ENCODE peak calls at places on chromosomes 11 and 22, in five cellular contexts. Y, I, P, V and A are unnamed samples.

GRCh38 chr11:69817265-69818236 is 1.7 kb downstream of the FGF3 start:
- DNase-seq in V (no peak), P (no peak), Y (no peak), I (no peak), A (peak; percentile 19)

GRCh38 chr11:72676874-72677341 is 2.7 kb upstream of the PDE2A start:
- DNase-seq in V (no peak), Y (no peak), I (no peak), P (no peak), A (peak; percentile 73)

GRCh38 chr11:8829556-8829955 is 81.4 kb upstream of the AKIP1 start:
- DNase-seq in V (no peak), I (no peak), P (no peak), Y (no peak), A (no peak)

GRCh38 chr11:125923012-125923579 is 18.8 kb downstream of the DDX25 start:
- DNase-seq in V (peak; percentile 34), I (peak; percentile 84), Y (peak; percentile 28), P (peak; percentile 14), A (peak; percentile 82)

GRCh38 chr11:108870373-108871020 is 205.6 kb downstream of the DDX10 start:
- DNase-seq in I (no peak), V (no peak), Y (no peak), P (no peak), A (peak; percentile 87)

GRCh38 chr11:73760066-73760679 is 701 bp downstream of the RAB6A start:
- DNase-seq in Y (no peak), I (no peak), V (no peak), P (no peak), A (peak; percentile 71)

GRCh38 chr11:113730887-113731726 is 25.0 kb upstream of the TMPRSS5 start:
- DNase-seq in V (no peak), Y (peak; percentile 19), P (peak; percentile 5), I (peak; percentile 47), A (peak; percentile 81)

GRCh38 chr11:79561496-79561895 is 120.7 kb upstream of the TENM4 start:
- DNase-seq in P (no peak), Y (no peak), I (no peak), V (no peak), A (no peak)

GRCh38 chr11:132177106-132177505 is 806.7 kb downstream of the NTM start:
- DNase-seq in P (no peak), V (no peak), Y (peak; percentile 19), I (no peak), A (peak; percentile 60)

GRCh38 chr11:131483877-131484276 is 113.5 kb downstream of the NTM start:
- DNase-seq in I (no peak), Y (no peak), V (no peak), P (no peak), A (no peak)

GRCh38 chr22:38451864-38452263 is 3.1 kb downstream of the KCNJ4 start:
- DNase-seq in Y (no peak), V (no peak), I (no peak), P (no peak), A (no peak)

GRCh38 chr11:76799061-76799804 is 16.1 kb downstream of the TSKU start:
- DNase-seq in I (peak; percentile 75), P (peak; percentile 45), V (no peak), Y (no peak), A (peak; percentile 88)

GRCh38 chr11:105367129-105367528 is 227.6 kb upstream of the CARD18 start:
- DNase-seq in P (no peak), V (no peak), I (no peak), Y (no peak), A (peak; percentile 17)

GRCh38 chr22:29615705-29616104 is 12.3 kb downstream of the NF2 start:
- DNase-seq in Y (no peak), I (no peak), P (no peak), V (no peak), A (no peak)

GRCh38 chr11:100774132-100774531 is 87.0 kb downstream of the ARHGAP42 start:
- DNase-seq in I (no peak), Y (no peak), P (no peak), V (no peak), A (no peak)

GRCh38 chr11:112968988-112969714 is 7.9 kb downstream of the NCAM1 start:
- DNase-seq in V (no peak), Y (no peak), I (no peak), P (no peak), A (peak; percentile 43)

GRCh38 chr11:65786008-65786785 is 666 bp upstream of the OVOL1 start:
- DNase-seq in Y (no peak), P (no peak), I (no peak), V (no peak), A (peak; percentile 42)

GRCh38 chr22:49976439-49977175 is 16.0 kb downstream of the PIM3 start:
- DNase-seq in V (no peak), Y (no peak), P (no peak), I (no peak), A (no peak)

GRCh38 chr11:21774212-21774611 is 418.7 kb upstream of the ANO5 start:
- DNase-seq in Y (no peak), I (peak; percentile 18), P (no peak), V (no peak), A (no peak)

GRCh38 chr22:48424201-48424627 is 1403.5 kb downstream of the BRD1 start:
- DNase-seq in P (no peak), V (no peak), Y (no peak), I (no peak), A (no peak)

GRCh38 chr11:127998421-127998820 is 588.9 kb downstream of the ETS1 start:
- DNase-seq in Y (no peak), I (no peak), P (no peak), V (no peak), A (no peak)

GRCh38 chr11:81220166-81220895 is 1513.3 kb downstream of the FAM181B start:
- DNase-seq in I (no peak), V (no peak), Y (no peak), P (no peak), A (no peak)

GRCh38 chr11:76795285-76795935 is 12.3 kb downstream of the TSKU start:
- DNase-seq in V (no peak), P (no peak), Y (no peak), I (no peak), A (no peak)

GRCh38 chr11:119843760-119844330 is 114.8 kb upstream of the NECTIN1 start:
- DNase-seq in I (no peak), P (no peak), V (no peak), Y (no peak), A (peak; percentile 49)

GRCh38 chr22:19629720-19630419 is 84.4 kb upstream of the SEPTIN5 start:
- DNase-seq in Y (peak; percentile 23), V (peak; percentile 60), P (no peak), I (peak; percentile 88), A (peak; percentile 82)

GRCh38 chr11:65773784-65774411 is 6.9 kb downstream of the AP5B1 start:
- DNase-seq in I (no peak), P (no peak), V (no peak), Y (no peak), A (peak; percentile 36)

GRCh38 chr11:9263840-9264380 is 1.2 kb downstream of the DENND5A start:
- DNase-seq in I (no peak), Y (no peak), P (no peak), V (no peak), A (peak; percentile 68)

GRCh38 chr11:36532908-36533601 is 23.0 kb upstream of the TRAF6 start:
- DNase-seq in I (no peak), Y (no peak), V (no peak), P (no peak), A (no peak)

GRCh38 chr11:19368726-19369364 is 128.1 kb upstream of the E2F8 start:
- DNase-seq in P (no peak), V (no peak), Y (no peak), I (no peak), A (peak; percentile 79)

GRCh38 chr11:64156235-64157011 is 9.5 kb downstream of the MACROD1 start:
- DNase-seq in V (no peak), Y (no peak), I (no peak), P (no peak), A (no peak)

GRCh38 chr11:111601979-111602864 is at the start of gene SIK2:
- DNase-seq in V (peak; percentile 92), I (peak; percentile 98), P (peak; percentile 86), Y (peak; percentile 67), A (peak; percentile 98)